ENCODE peak calls at places on chromosomes 13 and 19, in five cellular contexts. One of them, this sample, is unnamed.

GRCh38 chr19:24003537-24003936 is 83.5 kb upstream of the ZNF254 start:
- DNase-seq in right lobe of liver: no peak
- DNase-seq in thoracic aorta: no peak
- DNase-seq in HFF-Myc: no peak
- DNase-seq in psoas muscle: no peak
- DNase-seq in this sample: no peak

GRCh38 chr19:6141217-6141616 is 5.8 kb downstream of the ACSBG2 start:
- DNase-seq in right lobe of liver: no peak
- DNase-seq in thoracic aorta: no peak
- DNase-seq in HFF-Myc: no peak
- DNase-seq in psoas muscle: no peak
- DNase-seq in this sample: no peak

GRCh38 chr13:106561551-106562170 is 6.3 kb downstream of the ARGLU1 start:
- DNase-seq in right lobe of liver: no peak
- DNase-seq in thoracic aorta: no peak
- DNase-seq in HFF-Myc: no peak
- DNase-seq in psoas muscle: no peak
- DNase-seq in this sample: peak

GRCh38 chr13:48142437-48142836 is 47.5 kb upstream of the MED4 start:
- DNase-seq in right lobe of liver: no peak
- DNase-seq in thoracic aorta: no peak
- DNase-seq in HFF-Myc: no peak
- DNase-seq in psoas muscle: no peak
- DNase-seq in this sample: no peak

GRCh38 chr19:35144600-35145436 is 1.8 kb downstream of the FXYD7 start:
- DNase-seq in right lobe of liver: no peak
- DNase-seq in thoracic aorta: no peak
- DNase-seq in HFF-Myc: no peak
- DNase-seq in psoas muscle: no peak
- DNase-seq in this sample: no peak

GRCh38 chr13:85347251-85347650 is 452.0 kb downstream of the SLITRK6 start:
- DNase-seq in right lobe of liver: no peak
- DNase-seq in thoracic aorta: no peak
- DNase-seq in HFF-Myc: no peak
- DNase-seq in psoas muscle: no peak
- DNase-seq in this sample: peak

GRCh38 chr19:48631254-48631653 is 5.9 kb downstream of the DBP start:
- DNase-seq in right lobe of liver: no peak
- DNase-seq in thoracic aorta: no peak
- DNase-seq in HFF-Myc: no peak
- DNase-seq in psoas muscle: no peak
- DNase-seq in this sample: no peak

GRCh38 chr13:21979156-21979819 is 308.4 kb downstream of the FGF9 start:
- DNase-seq in right lobe of liver: no peak
- DNase-seq in thoracic aorta: no peak
- DNase-seq in HFF-Myc: no peak
- DNase-seq in psoas muscle: no peak
- DNase-seq in this sample: no peak

GRCh38 chr19:2841858-2842574 is 741 bp downstream of the ZNF555 start:
- DNase-seq in right lobe of liver: no peak
- DNase-seq in thoracic aorta: no peak
- DNase-seq in HFF-Myc: no peak
- DNase-seq in psoas muscle: no peak
- DNase-seq in this sample: no peak

GRCh38 chr19:30848626-30849322 is 476.6 kb downstream of the ZNF536 start:
- DNase-seq in right lobe of liver: no peak
- DNase-seq in thoracic aorta: no peak
- DNase-seq in HFF-Myc: no peak
- DNase-seq in psoas muscle: no peak
- DNase-seq in this sample: no peak

GRCh38 chr19:41193420-41194156 is 569 bp downstream of the CYP2S1 start:
- DNase-seq in right lobe of liver: no peak
- DNase-seq in thoracic aorta: no peak
- DNase-seq in HFF-Myc: no peak
- DNase-seq in psoas muscle: no peak
- DNase-seq in this sample: no peak

GRCh38 chr19:41195675-41196497 is 2.9 kb downstream of the CYP2S1 start:
- DNase-seq in right lobe of liver: no peak
- DNase-seq in thoracic aorta: no peak
- DNase-seq in HFF-Myc: no peak
- DNase-seq in psoas muscle: no peak
- DNase-seq in this sample: no peak

GRCh38 chr19:41198559-41198958 is 5.5 kb downstream of the CYP2S1 start:
- DNase-seq in right lobe of liver: no peak
- DNase-seq in thoracic aorta: no peak
- DNase-seq in HFF-Myc: no peak
- DNase-seq in psoas muscle: no peak
- DNase-seq in this sample: no peak

GRCh38 chr19:41192574-41193419 is at the start of gene CYP2S1:
- DNase-seq in right lobe of liver: no peak
- DNase-seq in thoracic aorta: no peak
- DNase-seq in HFF-Myc: no peak
- DNase-seq in psoas muscle: no peak
- DNase-seq in this sample: no peak

DNA sequence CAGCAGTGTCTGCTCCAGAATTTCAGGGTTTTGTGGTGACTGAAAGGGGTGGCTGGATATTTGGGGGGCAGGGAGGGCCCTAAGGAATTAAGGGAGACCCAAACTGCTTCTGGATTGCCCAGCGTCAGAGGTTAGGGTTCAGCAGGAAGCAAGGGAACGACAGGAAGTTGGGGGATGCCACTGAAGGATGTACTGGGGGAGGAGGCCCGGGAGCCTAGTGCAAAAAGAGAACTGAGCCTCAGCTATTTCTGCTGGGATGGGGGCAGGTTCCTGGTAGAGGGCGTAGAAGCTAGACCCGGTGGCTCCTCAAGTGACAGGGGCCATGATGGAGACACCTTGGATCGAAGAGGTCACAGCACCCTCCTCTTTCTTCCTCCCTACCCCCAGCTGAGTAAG is 1.1 kb downstream of the CYP2S1 start:
- DNase-seq in right lobe of liver: no peak
- DNase-seq in thoracic aorta: no peak
- DNase-seq in HFF-Myc: no peak
- DNase-seq in psoas muscle: no peak
- DNase-seq in this sample: no peak
- H3K4me3 ChIP-seq in right lobe of liver: no peak
- H3K4me3 ChIP-seq in thoracic aorta: peak
- H3K4me3 ChIP-seq in HFF-Myc: no peak
- H3K4me3 ChIP-seq in psoas muscle: no peak
- H3K4me3 ChIP-seq in this sample: no peak

GRCh38 chr13:33797622-33798021 is 20.3 kb upstream of the RFC3 start:
- DNase-seq in right lobe of liver: no peak
- DNase-seq in thoracic aorta: no peak
- DNase-seq in HFF-Myc: no peak
- DNase-seq in psoas muscle: no peak
- DNase-seq in this sample: peak

GRCh38 chr13:33800646-33801186 is 17.2 kb upstream of the RFC3 start:
- DNase-seq in right lobe of liver: no peak
- DNase-seq in thoracic aorta: no peak
- DNase-seq in HFF-Myc: no peak
- DNase-seq in psoas muscle: no peak
- DNase-seq in this sample: peak

GRCh38 chr13:33796095-33796494 is 21.9 kb upstream of the RFC3 start:
- DNase-seq in right lobe of liver: no peak
- DNase-seq in thoracic aorta: no peak
- DNase-seq in HFF-Myc: no peak
- DNase-seq in psoas muscle: no peak
- DNase-seq in this sample: no peak

GRCh38 chr13:33798023-33798422 is 19.9 kb upstream of the RFC3 start:
- DNase-seq in right lobe of liver: no peak
- DNase-seq in thoracic aorta: no peak
- DNase-seq in HFF-Myc: no peak
- DNase-seq in psoas muscle: no peak
- DNase-seq in this sample: no peak

DNA sequence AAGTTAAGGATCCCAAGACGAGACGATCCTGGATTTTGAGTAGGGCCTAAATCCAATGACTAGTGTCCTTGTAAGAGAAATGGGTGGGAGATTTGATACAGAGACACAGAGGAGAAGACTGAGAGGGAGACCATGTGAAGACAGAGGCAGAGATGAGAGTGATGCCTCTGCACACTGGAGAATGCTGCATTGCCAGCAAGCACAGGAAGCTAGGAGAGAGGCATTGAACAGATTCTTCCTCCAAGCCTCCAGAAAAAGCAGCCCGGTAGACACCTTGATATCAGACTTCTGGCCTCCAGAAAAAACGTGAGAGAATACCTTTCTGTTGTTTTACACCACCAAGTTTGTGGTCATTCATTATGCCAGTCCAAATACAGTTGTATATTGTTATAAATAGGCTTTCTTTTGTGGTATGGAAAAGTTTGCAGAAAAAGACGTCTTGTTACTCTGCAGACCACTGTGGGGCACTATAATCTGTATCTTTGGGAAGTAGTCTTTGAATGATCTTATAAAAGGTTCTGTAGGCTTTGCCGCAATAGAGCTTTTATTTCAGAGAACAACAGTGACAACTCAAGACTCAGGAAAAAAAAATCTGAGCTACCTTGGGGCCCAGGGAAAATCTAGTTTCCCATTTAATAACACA is 17.9 kb upstream of the RFC3 start:
- DNase-seq in right lobe of liver: no peak
- DNase-seq in thoracic aorta: no peak
- DNase-seq in HFF-Myc: no peak
- DNase-seq in psoas muscle: no peak
- DNase-seq in this sample: peak
- TF ChIP-seq CTCF in right lobe of liver: peak
- TF ChIP-seq CTCF in thoracic aorta: no peak
- TF ChIP-seq CTCF in HFF-Myc: peak
- TF ChIP-seq CTCF in psoas muscle: peak
- TF ChIP-seq CTCF in this sample: peak

GRCh38 chr13:50128406-50129048 is 113.3 kb downstream of the KCNRG start:
- DNase-seq in right lobe of liver: no peak
- DNase-seq in thoracic aorta: no peak
- DNase-seq in HFF-Myc: no peak
- DNase-seq in psoas muscle: no peak
- DNase-seq in this sample: no peak

GRCh38 chr13:50127017-50127725 is 111.9 kb downstream of the KCNRG start:
- DNase-seq in right lobe of liver: peak
- DNase-seq in thoracic aorta: no peak
- DNase-seq in HFF-Myc: no peak
- DNase-seq in psoas muscle: peak
- DNase-seq in this sample: peak

GRCh38 chr13:50126378-50127016 is 111.3 kb downstream of the KCNRG start:
- DNase-seq in right lobe of liver: no peak
- DNase-seq in thoracic aorta: no peak
- DNase-seq in HFF-Myc: no peak
- DNase-seq in psoas muscle: peak
- DNase-seq in this sample: peak

GRCh38 chr13:50129065-50129922 is 114.0 kb downstream of the KCNRG start:
- DNase-seq in right lobe of liver: no peak
- DNase-seq in thoracic aorta: no peak
- DNase-seq in HFF-Myc: no peak
- DNase-seq in psoas muscle: peak
- DNase-seq in this sample: no peak

GRCh38 chr13:50127726-50128291 is 112.6 kb downstream of the KCNRG start:
- DNase-seq in right lobe of liver: no peak
- DNase-seq in thoracic aorta: no peak
- DNase-seq in HFF-Myc: no peak
- DNase-seq in psoas muscle: no peak
- DNase-seq in this sample: no peak
- H3K4me3 ChIP-seq in right lobe of liver: peak
- H3K4me3 ChIP-seq in thoracic aorta: peak
- H3K4me3 ChIP-seq in HFF-Myc: peak
- H3K4me3 ChIP-seq in psoas muscle: peak
- H3K4me3 ChIP-seq in this sample: peak

DNA sequence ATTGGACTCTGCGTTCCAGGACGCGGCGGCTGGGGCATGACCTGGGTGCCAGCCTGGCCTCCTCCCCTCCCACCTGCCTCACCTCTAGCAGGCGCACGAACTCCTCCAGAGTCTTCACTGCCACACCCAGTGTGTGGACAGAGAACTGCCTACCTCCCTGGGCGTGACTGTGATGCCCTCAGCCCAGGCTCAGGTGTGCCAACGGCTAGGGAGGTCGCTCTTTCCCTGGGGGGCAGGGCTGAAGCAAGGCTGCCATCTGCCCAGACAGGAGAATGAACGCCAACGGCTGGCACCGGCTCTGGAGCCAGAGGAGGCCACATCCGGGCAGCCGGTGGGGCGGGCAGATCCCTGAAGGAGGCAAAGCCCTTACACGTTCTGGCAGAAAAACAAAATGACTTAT is 11.3 kb downstream of the NANOS3 start:
- DNase-seq in right lobe of liver: no peak
- DNase-seq in thoracic aorta: no peak
- DNase-seq in HFF-Myc: no peak
- DNase-seq in psoas muscle: no peak
- DNase-seq in this sample: no peak
- TF ChIP-seq CTCF in right lobe of liver: no peak
- TF ChIP-seq CTCF in thoracic aorta: no peak
- TF ChIP-seq CTCF in HFF-Myc: no peak
- TF ChIP-seq CTCF in psoas muscle: no peak
- TF ChIP-seq CTCF in this sample: no peak

DNA sequence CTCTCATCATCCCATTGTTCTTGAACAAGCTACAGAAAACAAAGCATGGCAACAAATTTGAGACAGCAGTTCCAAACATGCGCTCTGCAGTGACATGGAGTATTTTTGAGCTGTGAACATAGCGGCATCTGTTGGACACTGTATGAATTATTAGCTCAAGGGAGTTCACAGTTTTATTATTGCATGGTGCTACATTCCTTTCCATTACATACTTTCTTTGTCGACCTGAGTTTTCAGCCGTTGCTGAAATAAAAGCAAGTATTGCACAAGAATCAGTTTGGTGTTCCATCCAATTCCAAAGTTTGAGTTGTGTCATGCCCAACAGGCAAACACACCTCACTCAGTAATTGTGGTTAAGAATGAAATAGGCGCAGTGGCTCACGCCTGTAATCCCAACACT is 30.1 kb upstream of the METTL21C start:
- DNase-seq in right lobe of liver: no peak
- DNase-seq in thoracic aorta: no peak
- DNase-seq in HFF-Myc: no peak
- DNase-seq in psoas muscle: no peak
- DNase-seq in this sample: peak
- H3K4me3 ChIP-seq in right lobe of liver: no peak
- H3K4me3 ChIP-seq in thoracic aorta: no peak
- H3K4me3 ChIP-seq in HFF-Myc: no peak
- H3K4me3 ChIP-seq in psoas muscle: no peak
- H3K4me3 ChIP-seq in this sample: no peak

GRCh38 chr13:113791226-113791625 is 32.2 kb downstream of the TMEM255B start:
- DNase-seq in right lobe of liver: no peak
- DNase-seq in thoracic aorta: no peak
- DNase-seq in HFF-Myc: no peak
- DNase-seq in psoas muscle: no peak
- DNase-seq in this sample: no peak
- TF ChIP-seq CTCF in right lobe of liver: no peak
- TF ChIP-seq CTCF in thoracic aorta: no peak
- TF ChIP-seq CTCF in HFF-Myc: no peak
- TF ChIP-seq CTCF in psoas muscle: no peak
- TF ChIP-seq CTCF in this sample: no peak